ENCODE peak calls at places on chromosomes 12 and 14, in seven cellular contexts. One of them, this sample, is unnamed. For H3K4me1 and H3K27me3, the result is how much of the 10 kb centered on the place peaks cover.

GRCh38 chr12:42135264-42135814 is 9.3 kb downstream of the GXYLT1 start:
- DNase-seq in tibial artery: no peak
- DNase-seq in left ventricle myocardium inferior: no peak
- DNase-seq in naive thymus-derived CD4-positive, alpha-beta T cell: no peak
- DNase-seq in IMR-90: peak
- DNase-seq in iPS DF 6.9: no peak
- DNase-seq in cardiac muscle cell: no peak
- DNase-seq in this sample: peak

GRCh38 chr12:77152623-77153193 is 87.3 kb upstream of the E2F7 start:
- DNase-seq in tibial artery: no peak
- DNase-seq in left ventricle myocardium inferior: no peak
- DNase-seq in naive thymus-derived CD4-positive, alpha-beta T cell: no peak
- DNase-seq in IMR-90: peak
- DNase-seq in iPS DF 6.9: peak
- DNase-seq in cardiac muscle cell: peak
- DNase-seq in this sample: peak

GRCh38 chr14:65222434-65222833 is 120.1 kb upstream of the MAX start:
- DNase-seq in tibial artery: no peak
- DNase-seq in left ventricle myocardium inferior: peak
- DNase-seq in naive thymus-derived CD4-positive, alpha-beta T cell: peak
- DNase-seq in IMR-90: peak
- DNase-seq in iPS DF 6.9: peak
- DNase-seq in cardiac muscle cell: peak
- DNase-seq in this sample: peak

GRCh38 chr12:104699489-104700194 is 242.9 kb downstream of the CHST11 start:
- DNase-seq in tibial artery: no peak
- DNase-seq in left ventricle myocardium inferior: no peak
- DNase-seq in naive thymus-derived CD4-positive, alpha-beta T cell: no peak
- DNase-seq in IMR-90: peak
- DNase-seq in iPS DF 6.9: no peak
- DNase-seq in cardiac muscle cell: no peak
- DNase-seq in this sample: no peak

GRCh38 chr14:100546051-100546443 is 41.2 kb downstream of the BEGAIN start:
- DNase-seq in tibial artery: no peak
- DNase-seq in left ventricle myocardium inferior: peak
- DNase-seq in naive thymus-derived CD4-positive, alpha-beta T cell: no peak
- DNase-seq in IMR-90: no peak
- DNase-seq in iPS DF 6.9: no peak
- DNase-seq in cardiac muscle cell: no peak
- DNase-seq in this sample: no peak

GRCh38 chr14:91078095-91078737 is 17.8 kb upstream of the RPS6KA5 start:
- DNase-seq in tibial artery: no peak
- DNase-seq in left ventricle myocardium inferior: no peak
- DNase-seq in naive thymus-derived CD4-positive, alpha-beta T cell: peak
- DNase-seq in IMR-90: no peak
- DNase-seq in iPS DF 6.9: no peak
- DNase-seq in cardiac muscle cell: no peak
- DNase-seq in this sample: no peak

GRCh38 chr12:20463920-20464524 is 95.7 kb downstream of the PDE3A start:
- DNase-seq in tibial artery: no peak
- DNase-seq in left ventricle myocardium inferior: no peak
- DNase-seq in naive thymus-derived CD4-positive, alpha-beta T cell: no peak
- DNase-seq in IMR-90: peak
- DNase-seq in iPS DF 6.9: no peak
- DNase-seq in cardiac muscle cell: peak
- DNase-seq in this sample: no peak

GRCh38 chr12:6460751-6461371 is 9.0 kb downstream of the TAPBPL start:
- DNase-seq in tibial artery: no peak
- DNase-seq in left ventricle myocardium inferior: no peak
- DNase-seq in naive thymus-derived CD4-positive, alpha-beta T cell: peak
- DNase-seq in IMR-90: no peak
- DNase-seq in iPS DF 6.9: no peak
- DNase-seq in cardiac muscle cell: no peak
- DNase-seq in this sample: no peak

GRCh38 chr12:110107369-110108281 is 16.5 kb upstream of the IFT81 start:
- DNase-seq in tibial artery: peak
- DNase-seq in left ventricle myocardium inferior: peak
- DNase-seq in naive thymus-derived CD4-positive, alpha-beta T cell: no peak
- DNase-seq in IMR-90: peak
- DNase-seq in iPS DF 6.9: no peak
- DNase-seq in cardiac muscle cell: no peak
- DNase-seq in this sample: peak

GRCh38 chr14:35368139-35368460 is 36.4 kb downstream of the NFKBIA start:
- DNase-seq in tibial artery: no peak
- DNase-seq in left ventricle myocardium inferior: no peak
- DNase-seq in naive thymus-derived CD4-positive, alpha-beta T cell: no peak
- DNase-seq in IMR-90: no peak
- DNase-seq in iPS DF 6.9: no peak
- DNase-seq in cardiac muscle cell: no peak
- DNase-seq in this sample: no peak

GRCh38 chr14:90500665-90501370 is 104.0 kb downstream of the CALM1 start:
- DNase-seq in tibial artery: no peak
- DNase-seq in left ventricle myocardium inferior: no peak
- DNase-seq in naive thymus-derived CD4-positive, alpha-beta T cell: no peak
- DNase-seq in IMR-90: no peak
- DNase-seq in iPS DF 6.9: no peak
- DNase-seq in cardiac muscle cell: peak
- DNase-seq in this sample: no peak

GRCh38 chr14:44108601-44109000 is 398.5 kb downstream of the FSCB start:
- DNase-seq in tibial artery: no peak
- DNase-seq in left ventricle myocardium inferior: no peak
- DNase-seq in naive thymus-derived CD4-positive, alpha-beta T cell: no peak
- DNase-seq in IMR-90: no peak
- DNase-seq in iPS DF 6.9: no peak
- DNase-seq in cardiac muscle cell: no peak
- DNase-seq in this sample: no peak

GRCh38 chr12:12560587-12561304 is 1.9 kb downstream of the DUSP16 start:
- DNase-seq in tibial artery: peak
- DNase-seq in left ventricle myocardium inferior: no peak
- DNase-seq in naive thymus-derived CD4-positive, alpha-beta T cell: peak
- DNase-seq in IMR-90: peak
- DNase-seq in iPS DF 6.9: no peak
- DNase-seq in cardiac muscle cell: peak
- DNase-seq in this sample: peak

GRCh38 chr12:20123465-20123864 is 244.9 kb upstream of the PDE3A start:
- DNase-seq in tibial artery: no peak
- DNase-seq in left ventricle myocardium inferior: no peak
- DNase-seq in naive thymus-derived CD4-positive, alpha-beta T cell: no peak
- DNase-seq in IMR-90: no peak
- DNase-seq in iPS DF 6.9: no peak
- DNase-seq in cardiac muscle cell: no peak
- DNase-seq in this sample: no peak

GRCh38 chr12:111453071-111453989 is 47.6 kb downstream of the SH2B3 start:
- DNase-seq in tibial artery: no peak
- DNase-seq in left ventricle myocardium inferior: no peak
- DNase-seq in naive thymus-derived CD4-positive, alpha-beta T cell: no peak
- DNase-seq in IMR-90: no peak
- DNase-seq in iPS DF 6.9: no peak
- DNase-seq in cardiac muscle cell: no peak
- DNase-seq in this sample: no peak

GRCh38 chr12:24596768-24597388 is 352.0 kb downstream of the BCAT1 start:
- DNase-seq in tibial artery: no peak
- DNase-seq in left ventricle myocardium inferior: no peak
- DNase-seq in naive thymus-derived CD4-positive, alpha-beta T cell: no peak
- DNase-seq in IMR-90: peak
- DNase-seq in iPS DF 6.9: no peak
- DNase-seq in cardiac muscle cell: peak
- DNase-seq in this sample: peak

GRCh38 chr12:51958542-51958941 is 7.0 kb downstream of the ACVR1B start:
- DNase-seq in tibial artery: no peak
- DNase-seq in left ventricle myocardium inferior: no peak
- DNase-seq in naive thymus-derived CD4-positive, alpha-beta T cell: no peak
- DNase-seq in IMR-90: no peak
- DNase-seq in iPS DF 6.9: no peak
- DNase-seq in cardiac muscle cell: no peak
- DNase-seq in this sample: no peak

GRCh38 chr14:100580316-100581227 is 6.6 kb downstream of the BEGAIN start:
- DNase-seq in tibial artery: no peak
- DNase-seq in left ventricle myocardium inferior: peak
- DNase-seq in naive thymus-derived CD4-positive, alpha-beta T cell: no peak
- DNase-seq in IMR-90: no peak
- DNase-seq in iPS DF 6.9: no peak
- DNase-seq in cardiac muscle cell: no peak
- DNase-seq in this sample: no peak

GRCh38 chr12:27434673-27435565 is 11.6 kb upstream of the SMCO2 start:
- DNase-seq in tibial artery: no peak
- DNase-seq in left ventricle myocardium inferior: no peak
- DNase-seq in naive thymus-derived CD4-positive, alpha-beta T cell: no peak
- DNase-seq in IMR-90: no peak
- DNase-seq in iPS DF 6.9: no peak
- DNase-seq in cardiac muscle cell: no peak
- DNase-seq in this sample: peak

GRCh38 chr12:53695148-53696138 is 19.6 kb upstream of the ATP5MC2 start:
- DNase-seq in tibial artery: no peak
- DNase-seq in left ventricle myocardium inferior: no peak
- DNase-seq in naive thymus-derived CD4-positive, alpha-beta T cell: peak
- DNase-seq in IMR-90: peak
- DNase-seq in iPS DF 6.9: no peak
- DNase-seq in cardiac muscle cell: peak
- DNase-seq in this sample: peak

DNA sequence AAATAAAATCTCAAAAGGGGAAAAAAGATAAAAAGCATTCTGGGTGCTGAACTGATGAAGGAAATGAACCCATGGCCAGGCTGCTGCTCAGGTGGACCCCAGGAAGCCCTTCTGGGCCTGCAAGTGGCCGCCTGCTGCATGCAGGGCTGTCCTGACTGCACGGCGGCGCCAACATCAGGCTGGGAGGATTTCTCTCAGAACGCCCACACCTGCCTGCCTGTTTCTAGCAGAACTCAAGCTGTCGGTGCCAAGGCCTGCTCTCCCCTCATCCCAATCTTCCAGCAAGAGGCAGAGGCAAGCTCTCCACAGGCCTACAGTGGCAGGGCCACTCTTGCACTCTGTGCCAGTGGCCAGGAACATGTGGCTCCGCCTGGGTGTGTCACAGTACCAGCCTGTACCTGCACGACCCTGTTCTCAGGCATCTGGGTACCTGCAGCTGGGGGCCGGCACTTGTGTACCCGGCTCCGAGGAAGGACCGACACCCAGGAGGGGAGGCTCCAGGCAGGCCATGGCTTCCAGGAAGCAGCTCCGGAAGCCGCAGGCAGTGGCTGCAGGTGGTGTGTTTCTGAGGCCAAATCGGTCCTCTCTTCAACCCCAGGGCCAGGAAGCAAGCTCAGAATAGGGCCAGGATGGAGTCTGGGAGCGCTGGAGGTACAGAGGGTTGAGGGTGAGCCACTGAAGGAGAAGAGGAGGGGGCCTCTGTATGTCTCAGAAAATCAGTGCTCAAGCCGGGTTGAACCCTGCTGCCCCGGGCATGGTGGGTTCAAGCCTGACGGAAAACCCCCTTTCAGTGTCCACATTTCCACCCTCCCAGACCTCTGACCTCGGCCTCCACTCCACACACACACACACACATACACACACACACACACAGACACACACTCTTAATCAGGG is 2.5 kb upstream of the INF2 start:
- DNase-seq in tibial artery: no peak
- DNase-seq in left ventricle myocardium inferior: peak
- DNase-seq in naive thymus-derived CD4-positive, alpha-beta T cell: no peak
- DNase-seq in IMR-90: no peak
- DNase-seq in iPS DF 6.9: no peak
- DNase-seq in cardiac muscle cell: no peak
- DNase-seq in this sample: no peak
- H3K4me1 ChIP-seq in tibial artery: half or more
- H3K4me1 ChIP-seq in left ventricle myocardium inferior: half or more
- H3K4me1 ChIP-seq in naive thymus-derived CD4-positive, alpha-beta T cell: under half
- H3K4me1 ChIP-seq in IMR-90: under half
- H3K4me1 ChIP-seq in iPS DF 6.9: under half
- H3K4me1 ChIP-seq in cardiac muscle cell: under half
- H3K4me1 ChIP-seq in this sample: under half

GRCh38 chr12:34334538-34334937 is 312.2 kb downstream of the ALG10 start:
- DNase-seq in tibial artery: no peak
- DNase-seq in left ventricle myocardium inferior: no peak
- DNase-seq in naive thymus-derived CD4-positive, alpha-beta T cell: no peak
- DNase-seq in IMR-90: no peak
- DNase-seq in iPS DF 6.9: no peak
- DNase-seq in cardiac muscle cell: no peak
- DNase-seq in this sample: no peak
- H3K27me3 ChIP-seq in tibial artery: under half
- H3K27me3 ChIP-seq in left ventricle myocardium inferior: half or more
- H3K27me3 ChIP-seq in naive thymus-derived CD4-positive, alpha-beta T cell: under half
- H3K27me3 ChIP-seq in IMR-90: under half
- H3K27me3 ChIP-seq in iPS DF 6.9: under half
- H3K27me3 ChIP-seq in cardiac muscle cell: under half
- H3K27me3 ChIP-seq in this sample: under half

GRCh38 chr14:68668531-68668930 is 124.3 kb downstream of the ZFP36L1 start:
- DNase-seq in tibial artery: peak
- DNase-seq in left ventricle myocardium inferior: no peak
- DNase-seq in naive thymus-derived CD4-positive, alpha-beta T cell: no peak
- DNase-seq in IMR-90: no peak
- DNase-seq in iPS DF 6.9: no peak
- DNase-seq in cardiac muscle cell: no peak
- DNase-seq in this sample: no peak
- H3K4me1 ChIP-seq in tibial artery: half or more
- H3K4me1 ChIP-seq in left ventricle myocardium inferior: half or more
- H3K4me1 ChIP-seq in naive thymus-derived CD4-positive, alpha-beta T cell: under half
- H3K4me1 ChIP-seq in IMR-90: under half
- H3K4me1 ChIP-seq in iPS DF 6.9: under half
- H3K4me1 ChIP-seq in cardiac muscle cell: half or more
- H3K4me1 ChIP-seq in this sample: half or more

GRCh38 chr12:44240186-44240585 is 404.3 kb downstream of the TMEM117 start:
- DNase-seq in tibial artery: no peak
- DNase-seq in left ventricle myocardium inferior: no peak
- DNase-seq in naive thymus-derived CD4-positive, alpha-beta T cell: no peak
- DNase-seq in IMR-90: no peak
- DNase-seq in iPS DF 6.9: no peak
- DNase-seq in cardiac muscle cell: no peak
- DNase-seq in this sample: no peak
- H3K27me3 ChIP-seq in tibial artery: under half
- H3K27me3 ChIP-seq in left ventricle myocardium inferior: under half
- H3K27me3 ChIP-seq in naive thymus-derived CD4-positive, alpha-beta T cell: under half
- H3K27me3 ChIP-seq in IMR-90: under half
- H3K27me3 ChIP-seq in iPS DF 6.9: under half
- H3K27me3 ChIP-seq in cardiac muscle cell: under half
- H3K27me3 ChIP-seq in this sample: under half

This sample was measured in fibroblast of lung.